ENCODE peak calls at places on chromosome 12, in six cellular contexts. U, I, X, F, V and S are unnamed samples.

GRCh38 chr12:51621155-51621922 is 30.3 kb downstream of the SCN8A start:
- DNase-seq in X (peak), F (no peak), U (no peak), V (no peak), I (peak), S (peak)

GRCh38 chr12:130952106-130952505 is 1.6 kb upstream of the ADGRD1 start:
- DNase-seq in U (no peak), X (no peak), I (no peak), V (no peak), F (no peak), S (no peak)

GRCh38 chr12:54030442-54030801 is 2.2 kb downstream of the HOXC6 start:
- DNase-seq in F (no peak), I (no peak), V (no peak), U (no peak), X (no peak), S (no peak)

GRCh38 chr12:110135806-110136205 is 11.6 kb downstream of the IFT81 start:
- DNase-seq in I (no peak), F (no peak), V (no peak), X (no peak), U (no peak), S (no peak)

GRCh38 chr12:15788266-15789214 is 648 bp downstream of the EPS8 start:
- DNase-seq in I (no peak), V (peak), F (peak), U (peak), X (peak), S (no peak)

GRCh38 chr12:50734409-50735263 is 29.3 kb upstream of the ATF1 start:
- DNase-seq in V (peak), I (no peak), X (peak), U (peak), F (peak), S (no peak)

GRCh38 chr12:68501226-68501625 is 109.5 kb upstream of the RAP1B start:
- DNase-seq in U (no peak), F (no peak), V (no peak), X (no peak), I (no peak), S (no peak)

GRCh38 chr12:225012-225411 is 11.1 kb upstream of the SLC6A12 start:
- DNase-seq in V (no peak), U (no peak), F (no peak), I (no peak), X (no peak), S (no peak)

GRCh38 chr12:121799175-121799841 is 4.5 kb upstream of the SETD1B start:
- DNase-seq in U (peak), V (peak), X (peak), F (peak), I (peak), S (no peak)

GRCh38 chr12:5784626-5785130 is 160.4 kb downstream of the ANO2 start:
- DNase-seq in X (no peak), F (no peak), V (no peak), U (no peak), I (no peak), S (no peak)

GRCh38 chr12:31317471-31318397 is 8.2 kb downstream of the SINHCAF start:
- DNase-seq in F (peak), X (peak), I (no peak), V (peak), U (no peak), S (no peak)

GRCh38 chr12:78584695-78585094 is 279.9 kb upstream of the SYT1 start:
- DNase-seq in U (no peak), I (no peak), F (peak), V (peak), X (peak), S (no peak)

GRCh38 chr12:60259241-60259640 is 663.4 kb downstream of the SLC16A7 start:
- DNase-seq in U (no peak), X (no peak), V (no peak), I (no peak), F (no peak), S (no peak)

GRCh38 chr12:13254311-13254710 is 57.8 kb downstream of the EMP1 start:
- DNase-seq in U (no peak), F (no peak), V (no peak), X (no peak), I (no peak), S (no peak)

GRCh38 chr12:109772622-109773321 is 59.1 kb downstream of the FAM222A start:
- DNase-seq in I (no peak), U (no peak), F (no peak), X (no peak), V (no peak), S (no peak)

GRCh38 chr12:3732901-3733300 is 20.0 kb downstream of the CRACR2A start:
- DNase-seq in I (no peak), U (no peak), V (no peak), X (no peak), F (no peak), S (no peak)

GRCh38 chr12:92756905-92757598 is 54.3 kb downstream of the PLEKHG7 start:
- DNase-seq in X (no peak), I (no peak), U (no peak), V (no peak), F (no peak), S (no peak)

GRCh38 chr12:122326597-122326996 is 60.3 kb upstream of the VPS33A start:
- DNase-seq in X (no peak), F (no peak), U (no peak), V (no peak), I (no peak), S (no peak)

GRCh38 chr12:124422142-124422569 is 127.3 kb downstream of the RFLNA start:
- DNase-seq in X (peak), U (peak), V (no peak), I (no peak), F (no peak), S (no peak)

GRCh38 chr12:6961278-6961694 is 9.2 kb downstream of the PHB2 start:
- DNase-seq in V (no peak), I (no peak), U (peak), F (no peak), X (peak), S (no peak)

GRCh38 chr12:115553622-115554021 is 723.9 kb downstream of the MED13L start:
- DNase-seq in U (no peak), V (no peak), F (no peak), X (no peak), I (no peak), S (no peak)

GRCh38 chr12:51004504-51004903 is 21.7 kb downstream of the SLC11A2 start:
- DNase-seq in X (no peak), F (no peak), U (no peak), I (no peak), V (no peak), S (no peak)

DNA sequence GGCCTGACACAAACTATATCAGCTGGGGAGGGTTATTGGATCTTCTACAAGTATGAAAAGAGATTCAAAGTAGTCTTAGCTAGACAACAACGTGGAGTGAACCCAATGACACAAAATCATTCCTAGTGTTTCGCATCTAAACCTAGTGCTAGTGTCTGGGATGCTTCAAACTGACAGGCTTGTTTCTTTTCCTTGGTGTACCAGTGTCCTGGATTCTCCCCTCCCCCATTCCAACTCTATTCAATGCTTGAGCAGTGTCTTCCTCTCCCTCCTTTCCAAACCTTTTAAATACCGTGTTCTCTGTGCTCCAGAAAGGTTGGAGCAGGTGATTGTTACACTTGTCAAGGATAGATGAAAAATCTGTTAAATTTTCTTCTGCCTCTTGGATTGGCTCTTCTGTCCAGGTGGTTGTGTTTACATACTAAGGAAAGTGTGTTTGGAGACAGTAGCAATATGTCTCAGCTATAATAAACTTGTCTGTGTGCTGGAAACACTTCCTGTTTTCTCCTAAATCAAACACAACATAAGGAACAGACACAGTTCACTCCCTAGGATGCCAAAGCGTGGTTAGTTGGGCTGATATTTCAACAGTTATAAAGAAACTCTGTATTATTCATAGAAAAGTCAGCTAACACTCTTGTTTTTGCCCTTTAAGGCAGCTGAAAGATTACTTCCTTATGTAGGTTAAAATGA is 14.4 kb upstream of the GUCY2C start:
- DNase-seq in V (peak), I (no peak), U (no peak), F (no peak), X (no peak), S (no peak)
- H3K4me3 ChIP-seq in V (no peak), I (no peak), U (no peak), F (no peak), X (no peak), S (no peak)

GRCh38 chr12:105252901-105253300 is 16.9 kb upstream of the APPL2 start:
- DNase-seq in F (no peak), V (no peak), I (no peak), U (no peak), X (no peak), S (no peak)
- H3K4me3 ChIP-seq in F (peak), V (no peak), I (no peak), U (no peak), X (no peak), S (no peak)

GRCh38 chr12:77104792-77105191 is 39.4 kb upstream of the E2F7 start:
- DNase-seq in I (no peak), U (no peak), V (no peak), F (no peak), X (no peak), S (no peak)
- H3K4me3 ChIP-seq in I (no peak), U (no peak), V (no peak), F (no peak), X (no peak), S (no peak)

GRCh38 chr12:49659753-49660152 is 36.4 kb downstream of the PRPF40B start:
- DNase-seq in V (no peak), X (no peak), U (no peak), I (no peak), F (no peak), S (no peak)

GRCh38 chr12:49651855-49652254 is 28.5 kb downstream of the PRPF40B start:
- DNase-seq in F (no peak), V (peak), X (no peak), U (no peak), I (no peak), S (no peak)

GRCh38 chr12:49652921-49653520 is 29.7 kb downstream of the PRPF40B start:
- DNase-seq in I (no peak), V (no peak), X (no peak), F (no peak), U (no peak), S (no peak)

GRCh38 chr12:49658276-49658675 is 34.9 kb downstream of the PRPF40B start:
- DNase-seq in F (no peak), U (no peak), V (no peak), I (no peak), X (no peak), S (no peak)

DNA sequence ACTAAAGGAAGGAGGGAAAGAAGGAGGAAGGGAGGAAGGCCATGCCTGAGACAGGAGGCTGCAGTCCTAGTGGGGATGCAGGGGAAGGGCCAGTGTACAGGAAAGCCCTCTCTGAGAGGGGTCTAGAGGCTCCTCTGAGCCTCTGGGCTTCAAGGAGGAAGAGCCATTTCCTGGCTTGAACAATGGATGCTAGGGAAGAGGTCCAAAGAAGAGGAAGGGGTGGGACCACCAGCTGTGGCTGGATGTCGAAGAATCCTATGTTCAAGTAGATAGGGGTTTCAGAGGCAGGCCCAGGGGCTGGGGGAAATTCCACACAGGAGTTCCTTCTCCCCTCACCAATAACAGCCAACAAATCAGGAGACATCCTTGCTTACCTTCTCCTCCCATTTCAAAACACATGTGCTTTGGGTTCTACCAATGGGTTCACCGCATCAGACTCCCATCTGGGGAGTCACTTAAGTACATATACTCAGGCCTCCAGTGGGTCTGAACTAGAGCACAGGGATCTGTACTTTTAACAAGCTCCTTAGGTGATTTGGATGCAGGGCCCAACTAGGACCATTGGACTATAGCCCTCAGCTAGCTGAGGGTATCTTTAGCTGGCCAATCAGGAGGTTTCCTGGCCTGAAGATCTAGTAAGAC is 32.4 kb downstream of the PRPF40B start:
- DNase-seq in I (no peak), U (no peak), X (no peak), V (no peak), F (no peak), S (no peak)
- H3K4me3 ChIP-seq in I (no peak), U (no peak), X (no peak), V (no peak), F (no peak), S (no peak)

GRCh38 chr12:120263725-120264040 is 1.8 kb downstream of the PXN start:
- DNase-seq in X (no peak), I (no peak), F (peak), U (no peak), V (no peak), S (no peak)
- H3K4me3 ChIP-seq in X (peak), I (peak), F (peak), U (no peak), V (no peak), S (peak)

DNA sequence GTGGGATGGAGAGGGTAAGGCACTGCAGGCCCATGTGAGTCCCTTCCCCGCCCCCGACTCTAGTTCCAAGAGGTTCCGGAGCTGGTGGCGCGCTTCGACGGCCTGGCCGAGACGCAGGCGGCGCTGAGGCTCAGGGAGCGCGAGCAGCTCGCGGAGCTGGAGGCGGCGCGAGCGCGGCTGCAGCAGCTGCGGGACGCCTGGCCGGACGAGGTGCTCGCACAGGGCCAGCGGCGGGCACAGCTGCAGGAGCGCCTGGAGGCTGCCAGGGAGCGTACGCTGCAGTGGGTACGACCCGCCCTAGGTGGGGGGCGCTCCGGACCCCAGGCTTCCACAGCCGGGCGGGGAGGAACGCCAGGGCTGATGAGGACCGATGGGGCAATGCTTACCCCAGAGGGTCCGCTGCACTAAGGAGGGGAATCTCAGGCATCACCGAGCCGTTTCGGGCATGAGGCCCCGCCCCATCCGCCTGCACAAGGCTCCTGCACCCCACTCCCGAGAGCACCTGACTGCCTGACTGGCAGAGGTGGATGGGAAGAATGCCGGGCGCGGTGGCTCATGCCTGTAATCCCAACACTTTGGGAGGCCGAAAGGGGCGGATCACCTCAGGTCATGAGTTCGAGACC is 4.9 kb downstream of the CFAP73 start:
- DNase-seq in F (peak), U (no peak), X (peak), V (peak), I (no peak), S (no peak)
- H3K4me3 ChIP-seq in F (peak), U (no peak), X (no peak), V (peak), I (peak), S (no peak)

DNA sequence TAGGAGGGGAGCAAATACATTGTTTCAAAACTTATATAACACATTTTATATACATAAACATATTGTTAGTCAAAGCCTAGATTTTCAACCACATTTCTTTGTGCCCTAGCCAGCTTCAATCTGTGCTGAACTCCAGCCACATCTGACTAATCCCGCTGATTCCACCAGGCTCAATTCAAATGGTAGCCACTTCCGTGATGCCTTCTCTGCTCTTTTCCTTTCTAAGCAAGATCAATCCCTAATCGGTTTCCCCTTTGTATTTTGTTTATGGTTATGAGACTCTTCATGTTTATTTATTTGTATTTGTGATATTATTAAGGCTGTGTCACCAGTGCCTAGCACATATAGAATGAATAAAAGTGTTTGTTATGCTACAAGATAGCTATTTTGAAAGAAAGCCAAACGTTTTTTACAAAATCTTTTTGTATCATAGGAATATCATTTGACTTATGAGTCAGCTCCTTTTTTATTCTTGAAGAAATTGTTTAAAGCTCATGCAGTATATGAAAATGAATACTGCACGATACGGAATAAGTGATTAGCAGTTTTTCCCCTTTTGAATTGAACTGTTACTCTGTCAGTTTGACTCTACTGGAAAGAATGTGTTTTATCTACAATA is 110.2 kb downstream of the PLEKHA5 start:
- DNase-seq in F (peak), I (no peak), X (peak), V (peak), U (no peak), S (no peak)
- H3K4me3 ChIP-seq in F (peak), I (no peak), X (no peak), V (no peak), U (no peak), S (no peak)

DNA sequence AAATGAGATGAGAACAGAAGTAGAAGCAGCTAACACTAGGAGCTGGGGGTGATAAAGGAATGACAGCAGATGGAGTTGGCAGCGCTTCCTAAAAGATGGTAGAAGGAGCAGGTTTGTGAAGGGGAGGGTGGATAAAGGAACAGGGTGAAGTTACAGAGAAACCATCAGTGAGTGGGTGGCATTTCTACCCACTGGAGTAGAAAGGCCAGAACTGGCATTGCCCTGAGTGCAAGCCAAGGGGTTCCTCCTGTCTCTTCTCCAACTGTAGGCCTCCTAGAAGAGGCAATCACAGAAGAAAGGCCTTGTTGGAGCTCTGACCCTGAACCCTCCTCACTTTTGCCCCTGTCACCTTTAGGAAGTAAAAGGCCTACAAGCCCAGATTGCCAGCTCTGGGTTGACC is 2.2 kb downstream of the KRT18 start:
- DNase-seq in I (no peak), F (no peak), U (no peak), V (no peak), X (no peak), S (no peak)
- H3K4me3 ChIP-seq in I (peak), F (no peak), U (peak), V (no peak), X (peak), S (no peak)